ENCODE peak calls at places on chromosomes 4 and X, in six cellular contexts. X, W, S, A, Z and J are unnamed samples.

GRCh38 chr4:107619731-107620130 is 100.3 kb downstream of the PAPSS1 start:
- DNase-seq in W (no peak), S (no peak), A (no peak), Z (no peak), X (no peak), J (no peak)

GRCh38 chrX:119667111-119667928 is 25.6 kb downstream of the SEPTIN6 start:
- DNase-seq in W (no peak), Z (peak; percentile 8), S (peak; percentile 12), A (no peak), X (peak; percentile 27), J (no peak)

GRCh38 chr4:145345401-145345800 is 136.3 kb upstream of the SMAD1 start:
- DNase-seq in W (no peak), A (no peak), Z (no peak), S (no peak), X (no peak), J (no peak)

GRCh38 chr4:142044271-142044670 is 407.9 kb downstream of the IL15 start:
- DNase-seq in X (no peak), W (no peak), Z (no peak), A (no peak), S (no peak), J (no peak)

GRCh38 chr4:1497189-1497801 is 91.1 kb upstream of the NKX1-1 start:
- DNase-seq in X (no peak), S (no peak), Z (no peak), W (no peak), A (no peak), J (no peak)

GRCh38 chr4:84938316-84938715 is 28.2 kb downstream of the WDFY3 start:
- DNase-seq in A (no peak), W (no peak), S (no peak), Z (no peak), X (no peak), J (no peak)

GRCh38 chr4:21005647-21006046 is 305.4 kb downstream of the PACRGL start:
- DNase-seq in Z (no peak), A (no peak), S (no peak), X (no peak), W (no peak), J (no peak)

GRCh38 chrX:55709735-55710134 is 7.8 kb upstream of the RRAGB start:
- DNase-seq in Z (no peak), S (no peak), X (no peak), A (no peak), W (no peak), J (no peak)

GRCh38 chr4:148542922-148543623 is 100.9 kb upstream of the NR3C2 start:
- DNase-seq in A (no peak), W (no peak), X (no peak), Z (no peak), S (no peak), J (no peak)